ENCODE peak calls at places on chromosomes 4 and X, in four cellular contexts. P is HL-60, M is K562, U is GM12891. L is an unnamed sample.

GRCh38 chr4:17027495-17027894 is 129.1 kb upstream of the LDB2 start:
- DNase-seq in P (no peak), M (no peak), U (no peak), L (no peak)

GRCh38 chr4:168815373-168816345 is 194.4 kb downstream of the CBR4 start:
- DNase-seq in P (no peak), M (no peak), U (no peak), L (no peak)

GRCh38 chrX:150504399-150505186 is 63.8 kb upstream of the MTM1 start:
- DNase-seq in P (no peak), M (no peak), U (no peak), L (no peak)

GRCh38 chr4:71188197-71188625 is 150.6 kb upstream of the SLC4A4 start:
- DNase-seq in P (no peak), M (no peak), U (no peak), L (no peak)

GRCh38 chr4:82380344-82380743 is 6.6 kb upstream of the HNRNPD start:
- DNase-seq in P (no peak), M (no peak), U (no peak), L (no peak)

GRCh38 chr4:86935499-86935832 is 655 bp downstream of the AFF1 start:
- DNase-seq in P (peak), M (no peak), U (no peak), L (no peak)

GRCh38 chr4:101970555-101970954 is 180.0 kb downstream of the BANK1 start:
- DNase-seq in P (no peak), M (no peak), U (no peak), L (no peak)

GRCh38 chr4:77449996-77450395 is 155.6 kb upstream of the CXCL13 start:
- DNase-seq in P (no peak), M (no peak), U (no peak), L (no peak)

GRCh38 chr4:169492436-169493163 is 119.8 kb downstream of the NEK1 start:
- DNase-seq in P (peak), M (peak), U (no peak), L (peak)

GRCh38 chrX:131544218-131544617 is 344 bp downstream of the OR13H1 start:
- DNase-seq in P (no peak), M (no peak), U (no peak), L (no peak)

GRCh38 chrX:140480765-140481164 is 24.1 kb downstream of the SOX3 start:
- DNase-seq in P (no peak), M (no peak), U (no peak), L (no peak)

GRCh38 chrX:22969416-22969815 is 30.3 kb upstream of the DDX53 start:
- DNase-seq in P (no peak), M (no peak), U (no peak), L (no peak)
- TF ChIP-seq SPI1 in P (no peak), M (no peak), U (no peak), L (no peak)

DNA sequence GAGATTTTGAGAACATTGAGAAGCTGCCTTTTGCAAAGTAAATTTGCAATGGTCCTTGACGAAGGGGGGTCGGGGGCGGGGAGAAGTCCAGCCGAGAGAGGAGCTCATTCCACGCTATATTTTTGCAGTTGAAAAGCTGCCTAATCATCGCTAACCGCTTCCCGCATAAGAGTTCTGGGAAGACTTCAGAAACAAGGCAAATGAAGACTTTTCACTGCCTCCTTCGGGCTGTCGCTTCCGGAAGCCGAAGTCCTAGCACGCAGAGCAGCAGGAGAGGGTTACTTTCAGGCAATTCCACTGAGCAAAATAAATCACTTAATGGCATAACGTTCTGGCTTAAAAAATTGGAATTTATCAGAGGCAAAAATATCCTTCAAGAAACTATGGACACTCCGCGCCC is 2.7 kb upstream of the LRAT start:
- DNase-seq in P (no peak), M (no peak), U (no peak), L (no peak)
- TF ChIP-seq SPI1 in P (no peak), M (no peak), U (no peak), L (no peak)

GRCh38 chr4:142262956-142263355 is 583.1 kb downstream of the INPP4B start:
- DNase-seq in P (no peak), M (no peak), U (no peak), L (no peak)
- TF ChIP-seq SPI1 in P (no peak), M (no peak), U (no peak), L (no peak)

GRCh38 chr4:143184217-143184502 is 557 bp upstream of the USP38 start:
- DNase-seq in P (no peak), M (no peak), U (no peak), L (no peak)
- TF ChIP-seq SPI1 in P (no peak), M (no peak), U (no peak), L (no peak)

GRCh38 chrX:104018126-104018525 is 4.6 kb upstream of the H2BW1 start:
- DNase-seq in P (no peak), M (no peak), U (no peak), L (no peak)
- TF ChIP-seq SPI1 in P (no peak), M (no peak), U (no peak), L (no peak)

DNA sequence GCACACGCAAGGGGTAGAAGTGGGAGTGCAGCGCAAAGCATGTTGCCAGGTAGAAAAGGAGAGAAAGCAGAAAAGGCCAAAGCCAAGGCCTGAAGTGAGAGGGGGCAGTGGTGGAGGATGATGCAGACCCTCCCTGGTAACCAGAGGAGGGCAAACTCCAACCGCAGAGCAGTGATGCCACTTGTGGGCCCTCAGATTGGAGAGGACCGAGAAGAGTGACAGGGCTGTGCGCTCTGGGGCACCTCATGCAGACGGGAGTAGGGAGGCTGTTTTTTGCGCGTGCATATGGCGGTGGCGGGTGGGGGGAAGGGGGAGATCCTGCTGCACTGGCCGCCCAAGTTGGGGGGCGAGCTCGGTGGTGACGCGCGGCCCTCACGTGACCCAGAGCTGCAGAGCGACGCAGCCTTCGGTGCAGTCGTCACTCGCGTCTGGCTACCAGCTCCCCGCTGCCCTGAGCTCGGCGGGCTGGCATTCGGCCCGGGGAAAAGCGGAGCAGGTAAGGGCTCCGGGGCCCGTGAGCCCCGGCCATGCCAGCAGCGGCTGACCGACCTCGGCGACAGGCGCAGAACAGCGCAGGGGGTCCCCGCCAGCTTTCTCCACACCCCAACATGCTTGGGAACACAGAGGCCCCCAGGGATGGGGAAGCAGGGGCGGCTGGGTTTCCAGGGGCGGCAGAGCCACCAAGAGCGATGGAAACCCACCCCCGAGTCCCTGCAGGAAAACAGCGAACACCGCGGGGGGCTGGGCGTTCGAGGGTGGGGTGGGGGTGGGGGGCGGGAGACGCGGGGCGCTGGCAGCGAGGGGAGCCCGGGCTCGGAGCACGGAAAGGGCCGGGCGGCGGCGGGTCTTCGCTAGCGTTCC is at the start of gene BEX3:
- DNase-seq in P (no peak), M (no peak), U (no peak), L (no peak)
- TF ChIP-seq SPI1 in P (no peak), M (no peak), U (no peak), L (no peak)

L was measured in GM12878.